ENCODE peak calls at places on chromosomes 12 and 14, in six cellular contexts. J, P, A, G, T and E are unnamed samples.

GRCh38 chr14:77746064-77746463 is 14.9 kb downstream of the SNW1 start:
- DNase-seq in J (no peak), P (no peak), A (no peak), G (no peak), T (no peak), E (no peak)

GRCh38 chr14:99671230-99672224 is 12.6 kb upstream of the CYP46A1 start:
- DNase-seq in J (no peak), P (no peak), A (no peak), G (no peak), T (no peak), E (no peak)

GRCh38 chr12:130879781-130880389 is 8.0 kb downstream of the RAN start:
- DNase-seq in J (no peak), P (no peak), A (no peak), G (no peak), T (no peak), E (no peak)

GRCh38 chr12:55684761-55685370 is 22.8 kb downstream of the ITGA7 start:
- DNase-seq in J (no peak), P (no peak), A (no peak), G (no peak), T (no peak), E (no peak)

GRCh38 chr12:103495783-103496456 is at the start of gene C12orf42:
- DNase-seq in J (peak), P (no peak), A (no peak), G (peak), T (peak), E (no peak)

GRCh38 chr14:89504602-89505320 is 87.7 kb upstream of the FOXN3 start:
- DNase-seq in J (no peak), P (peak), A (no peak), G (no peak), T (peak), E (no peak)

GRCh38 chr12:39431797-39432196 is 11.1 kb downstream of the KIF21A start:
- DNase-seq in J (no peak), P (no peak), A (no peak), G (no peak), T (no peak), E (no peak)

GRCh38 chr14:101604228-101604934 is 43.1 kb downstream of the DIO3 start:
- DNase-seq in J (no peak), P (no peak), A (no peak), G (no peak), T (no peak), E (peak)

GRCh38 chr12:2397356-2398045 is 344.7 kb downstream of the CACNA1C start:
- DNase-seq in J (no peak), P (no peak), A (no peak), G (no peak), T (peak), E (no peak)

GRCh38 chr14:59424707-59425106 is 40.5 kb downstream of the GPR135 start:
- DNase-seq in J (no peak), P (no peak), A (no peak), G (peak), T (peak), E (no peak)

GRCh38 chr14:90583427-90583826 is 186.6 kb downstream of the CALM1 start:
- DNase-seq in J (no peak), P (no peak), A (no peak), G (no peak), T (peak), E (no peak)

GRCh38 chr12:50533971-50534370 is 29.2 kb downstream of the DIP2B start:
- DNase-seq in J (no peak), P (no peak), A (no peak), G (no peak), T (no peak), E (no peak)

GRCh38 chr14:99287269-99287942 is 15.4 kb upstream of the BCL11B start:
- DNase-seq in J (no peak), P (no peak), A (no peak), G (no peak), T (no peak), E (no peak)

GRCh38 chr12:57224973-57225679 is 4.4 kb upstream of the SHMT2 start:
- DNase-seq in J (no peak), P (no peak), A (no peak), G (no peak), T (peak), E (no peak)

GRCh38 chr14:44168566-44168965 is 338.5 kb downstream of the FSCB start:
- DNase-seq in J (no peak), P (no peak), A (no peak), G (no peak), T (no peak), E (no peak)

GRCh38 chr12:119819322-119819721 is 57.8 kb downstream of the CIT start:
- DNase-seq in J (no peak), P (no peak), A (no peak), G (no peak), T (no peak), E (no peak)

GRCh38 chr14:58216544-58216943 is 16.6 kb downstream of the ACTR10 start:
- DNase-seq in J (no peak), P (peak), A (no peak), G (no peak), T (no peak), E (no peak)

GRCh38 chr12:56927281-56927680 is 6.9 kb downstream of the SDR9C7 start:
- DNase-seq in J (no peak), P (no peak), A (no peak), G (no peak), T (no peak), E (no peak)

GRCh38 chr14:34449819-34450541 is 12.1 kb downstream of the SPTSSA start:
- DNase-seq in J (no peak), P (no peak), A (no peak), G (no peak), T (no peak), E (no peak)

GRCh38 chr12:75455839-75456238 is 24.7 kb upstream of the GLIPR1 start:
- DNase-seq in J (no peak), P (no peak), A (no peak), G (no peak), T (no peak), E (no peak)

GRCh38 chr12:27332407-27333310 is at the start of gene BMAL2:
- DNase-seq in J (peak), P (peak), A (no peak), G (peak), T (peak), E (peak)

GRCh38 chr14:75822522-75823288 is 159.1 kb downstream of the TGFB3 start:
- DNase-seq in J (no peak), P (peak), A (no peak), G (no peak), T (no peak), E (no peak)

GRCh38 chr12:41903014-41903702 is 241.5 kb downstream of the GXYLT1 start:
- DNase-seq in J (no peak), P (no peak), A (no peak), G (no peak), T (no peak), E (no peak)

GRCh38 chr12:100661300-100661951 is 87.9 kb downstream of the GAS2L3 start:
- DNase-seq in J (no peak), P (peak), A (no peak), G (no peak), T (no peak), E (no peak)

GRCh38 chr12:64665506-64665905 is 55.2 kb downstream of the RASSF3 start:
- DNase-seq in J (no peak), P (no peak), A (no peak), G (no peak), T (peak), E (no peak)

GRCh38 chr12:111010061-111010460 is 89.7 kb upstream of the MYL2 start:
- DNase-seq in J (no peak), P (no peak), A (no peak), G (no peak), T (no peak), E (no peak)

GRCh38 chr14:85415015-85415712 is 114.8 kb upstream of the FLRT2 start:
- DNase-seq in J (no peak), P (peak), A (peak), G (peak), T (peak), E (peak)

GRCh38 chr12:132285991-132286681 is 43.3 kb downstream of the GALNT9 start:
- DNase-seq in J (no peak), P (peak), A (no peak), G (peak), T (peak), E (no peak)

GRCh38 chr12:49208661-49209060 is 19.8 kb upstream of the TUBA1A start:
- DNase-seq in J (no peak), P (no peak), A (no peak), G (no peak), T (no peak), E (no peak)

GRCh38 chr12:112331891-112332290 is 50.3 kb downstream of the HECTD4 start:
- DNase-seq in J (no peak), P (no peak), A (no peak), G (no peak), T (no peak), E (no peak)

GRCh38 chr12:2356601-2357125 is 303.9 kb downstream of the CACNA1C start:
- DNase-seq in J (no peak), P (no peak), A (no peak), G (no peak), T (no peak), E (no peak)

GRCh38 chr14:85531141-85531593 is 1.2 kb downstream of the FLRT2 start:
- DNase-seq in J (no peak), P (peak), A (peak), G (peak), T (peak), E (peak)

GRCh38 chr12:10395390-10395998 is 5.7 kb upstream of the KLRK1 start:
- DNase-seq in J (no peak), P (peak), A (peak), G (no peak), T (no peak), E (peak)

GRCh38 chr12:113655479-113655878 is 183.8 kb upstream of the LHX5 start:
- DNase-seq in J (no peak), P (no peak), A (no peak), G (no peak), T (no peak), E (no peak)

GRCh38 chr12:32585680-32586079 is 93.4 kb upstream of the DNM1L start:
- DNase-seq in J (no peak), P (no peak), A (no peak), G (no peak), T (no peak), E (no peak)

DNA sequence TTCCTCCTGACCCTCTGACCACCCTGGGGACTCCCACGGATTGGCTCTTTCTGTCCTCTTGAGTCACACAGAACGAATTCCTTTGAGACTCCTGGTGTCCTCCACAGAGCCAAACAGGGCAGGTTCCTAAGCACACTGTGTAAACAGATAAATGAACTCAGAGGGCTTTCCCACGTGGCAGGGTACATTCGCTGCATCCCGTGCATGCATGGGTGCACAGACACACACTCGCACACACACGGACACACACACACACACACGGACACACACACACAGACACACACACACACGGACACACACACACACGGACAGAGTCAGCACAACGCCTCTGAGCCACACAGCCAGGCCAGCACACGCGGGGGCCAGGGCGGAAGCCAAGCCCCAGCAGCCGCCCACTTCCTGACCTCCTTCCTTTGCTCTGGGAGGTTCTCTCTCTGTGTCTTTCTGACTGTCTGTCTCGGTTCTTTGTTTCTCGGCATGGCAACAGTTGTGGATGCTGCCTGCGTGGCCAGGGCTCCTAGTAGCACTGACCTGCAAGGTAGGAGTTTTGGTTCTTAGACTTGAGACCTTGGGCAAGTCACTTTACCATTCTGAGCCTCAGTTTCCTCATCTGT is 706 bp downstream of the CRACR2A start:
- DNase-seq in J (peak), P (no peak), A (peak), G (peak), T (peak), E (peak)
- TF ChIP-seq POLR2A in J (peak), P (no peak), A (no peak), G (no peak), T (no peak), E (no peak)

GRCh38 chr12:45989277-45989856 is 1.0 kb downstream of the SCAF11 start:
- DNase-seq in J (no peak), P (peak), A (no peak), G (no peak), T (no peak), E (no peak)

GRCh38 chr12:45994736-45995135 is 4.4 kb upstream of the SCAF11 start:
- DNase-seq in J (no peak), P (no peak), A (no peak), G (no peak), T (no peak), E (no peak)

GRCh38 chr12:45989857-45990467 is 412 bp downstream of the SCAF11 start:
- DNase-seq in J (peak), P (peak), A (peak), G (peak), T (peak), E (peak)

GRCh38 chr12:45990468-45991288 is at the start of gene SCAF11:
- DNase-seq in J (peak), P (peak), A (peak), G (peak), T (peak), E (peak)

DNA sequence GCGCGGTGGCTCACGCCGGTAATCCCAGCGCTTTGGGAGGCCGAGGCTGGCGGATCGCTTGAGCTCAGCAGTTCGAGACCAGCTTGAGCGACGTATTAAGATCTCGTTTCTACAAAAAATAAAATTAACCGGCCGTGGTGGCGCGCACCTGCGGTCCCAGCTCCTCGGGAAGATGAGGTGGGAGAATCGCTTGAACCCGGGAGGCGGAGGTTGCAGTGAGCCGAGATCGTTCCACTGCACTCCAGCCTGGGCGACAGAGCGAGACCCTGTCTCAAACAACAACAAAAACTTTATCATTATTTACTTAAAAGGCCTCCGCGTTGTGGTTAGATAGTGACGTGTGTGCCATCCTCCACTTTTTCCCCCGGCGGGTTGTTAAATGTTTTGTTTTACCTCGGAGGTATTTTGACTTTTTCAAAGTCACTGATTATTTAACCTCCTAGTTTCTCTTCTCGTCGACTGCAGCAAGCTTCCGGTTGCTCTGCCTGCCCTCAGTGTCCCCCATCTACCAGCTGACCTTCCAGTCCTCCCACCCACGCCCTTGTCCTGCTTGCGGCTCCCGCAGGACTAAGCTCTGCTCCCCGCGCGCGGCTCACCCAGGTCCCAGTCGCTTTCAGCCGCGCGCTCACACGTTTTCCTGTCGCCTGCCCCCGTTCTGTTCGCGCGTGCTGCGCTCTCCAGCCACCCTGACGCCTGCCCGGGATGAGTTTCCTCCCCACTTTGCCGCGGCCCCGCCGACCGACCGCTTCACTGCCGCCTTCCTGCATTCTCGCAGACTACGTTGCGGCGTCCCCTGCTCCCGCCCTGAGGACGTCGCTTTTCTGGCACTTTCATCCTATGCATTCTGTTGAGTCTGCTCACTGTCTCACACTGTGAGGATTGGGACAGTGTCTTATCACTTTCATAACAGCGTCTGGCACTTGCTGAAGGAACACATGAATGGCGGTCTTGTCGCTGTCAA is 1.2 kb upstream of the SCAF11 start:
- DNase-seq in J (peak), P (peak), A (peak), G (peak), T (peak), E (peak)
- TF ChIP-seq POLR2A in J (peak), P (peak), A (no peak), G (peak), T (peak), E (no peak)

DNA sequence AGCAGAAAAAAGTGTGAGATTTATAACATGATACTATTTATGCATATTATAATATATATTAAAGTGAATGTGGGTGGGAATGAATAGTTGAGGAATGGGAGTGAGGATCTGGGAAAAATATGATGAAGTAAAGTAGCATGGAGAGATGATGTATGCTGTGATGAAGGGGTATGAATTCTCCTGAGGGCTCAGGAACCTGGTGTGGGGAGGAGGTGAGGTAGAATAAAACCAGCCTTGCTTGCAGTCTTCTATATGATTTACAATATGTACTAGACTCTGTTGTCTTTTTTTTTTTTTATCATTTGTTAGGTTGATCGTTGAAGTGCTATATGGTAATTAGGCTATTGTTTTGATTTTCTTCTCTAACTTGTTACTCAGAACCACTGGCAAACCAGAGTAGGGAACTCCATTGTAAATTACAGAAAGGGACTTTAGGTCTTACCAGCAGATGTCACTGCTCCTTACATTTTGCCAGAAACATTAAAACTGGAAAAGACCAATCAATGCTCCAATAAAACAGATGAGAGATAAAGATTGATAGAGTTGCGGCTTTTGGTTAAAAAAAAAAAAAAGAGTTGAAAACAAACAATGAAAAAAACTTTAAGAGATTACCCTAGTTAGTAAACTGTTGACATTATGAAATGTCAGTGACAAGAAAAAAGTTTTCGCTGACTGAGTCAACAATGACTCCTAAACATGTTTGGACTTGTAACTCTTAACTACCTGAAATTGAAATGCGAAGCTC is 39.9 kb downstream of the ATL1 start:
- DNase-seq in J (no peak), P (peak), A (no peak), G (no peak), T (no peak), E (no peak)
- TF ChIP-seq POLR2A in J (no peak), P (no peak), A (no peak), G (no peak), T (no peak), E (no peak)

DNA sequence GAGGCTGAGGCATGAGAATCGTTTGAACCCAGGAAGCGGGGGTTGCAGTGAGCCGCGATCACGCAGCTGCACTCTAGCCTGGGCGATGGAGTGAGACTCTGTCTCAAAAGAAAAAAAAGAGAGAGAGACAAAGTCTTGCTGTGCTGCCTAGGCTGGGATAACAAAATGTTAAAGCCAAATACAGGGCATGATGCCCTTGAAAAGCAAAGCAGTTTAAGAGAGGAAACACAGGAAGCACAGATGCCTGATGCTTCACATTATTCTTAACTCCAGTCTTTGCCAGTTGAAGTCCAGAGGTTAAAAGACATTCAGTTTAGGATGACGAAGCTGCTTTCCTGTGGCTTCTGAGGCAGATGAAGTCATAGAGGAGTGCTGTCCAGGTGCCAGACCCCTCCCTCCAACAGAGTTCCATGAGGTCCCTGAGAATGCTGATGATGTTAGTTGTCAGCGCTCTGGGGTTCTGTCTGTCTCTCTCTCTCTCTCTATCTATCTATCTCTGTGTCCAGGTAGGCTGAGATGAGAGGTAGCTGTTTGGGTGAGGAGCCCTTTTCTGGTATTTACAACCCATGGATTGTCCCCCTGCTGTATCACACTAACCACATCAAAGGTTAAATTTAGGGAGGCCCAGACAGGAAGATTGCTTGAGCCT is 4.9 kb upstream of the MRPL52 start:
- DNase-seq in J (no peak), P (peak), A (no peak), G (peak), T (no peak), E (no peak)
- TF ChIP-seq POLR2A in J (no peak), P (no peak), A (no peak), G (no peak), T (no peak), E (no peak)